ENCODE peak calls at places on chromosomes 4 and X, in nine cellular contexts. Y is endothelial cell of umbilical vein; R is cardiac muscle cell; W is naive thymus-derived CD4-positive, alpha-beta T cell; M is left ventricle myocardium inferior; D is mesendoderm; O is heart left ventricle; E is right lobe of liver; B is psoas muscle. A is an unnamed sample. For H3K4me1 and H3K36me3, the result is how much of the 10 kb centered on the place peaks cover.

GRCh38 chrX:130575831-130576404 is 174.1 kb downstream of the RBMX2 start:
- DNase-seq in Y (peak), R (peak), W (peak), M (peak), D (peak), O (peak), E (peak), B (peak), A (no peak)

GRCh38 chr4:23697001-23697528 is 192.8 kb downstream of the PPARGC1A start:
- DNase-seq in Y (no peak), R (no peak), W (no peak), M (no peak), D (peak), O (no peak), E (no peak), B (no peak), A (no peak)

GRCh38 chr4:150115851-150116250 is 37.6 kb downstream of the DCLK2 start:
- DNase-seq in Y (no peak), R (no peak), W (no peak), M (no peak), D (no peak), O (no peak), E (no peak), B (no peak), A (no peak)

GRCh38 chrX:152907084-152907651 is 9.3 kb downstream of the ZNF185 start:
- DNase-seq in Y (no peak), R (peak), W (no peak), M (no peak), D (peak), O (no peak), E (no peak), B (peak), A (no peak)

GRCh38 chr4:145735330-145735638 is 55.3 kb downstream of the C4orf51 start:
- DNase-seq in Y (peak), R (peak), W (no peak), M (no peak), D (peak), O (no peak), E (no peak), B (no peak), A (peak)

GRCh38 chr4:3668825-3669552 is 97.2 kb upstream of the ADRA2C start:
- DNase-seq in Y (no peak), R (no peak), W (no peak), M (no peak), D (peak), O (no peak), E (no peak), B (no peak), A (no peak)

GRCh38 chr4:7909966-7910720 is 29.5 kb downstream of the AFAP1 start:
- DNase-seq in Y (no peak), R (no peak), W (no peak), M (no peak), D (no peak), O (no peak), E (no peak), B (no peak), A (no peak)

GRCh38 chrX:15207384-15207783 is 62.5 kb downstream of the ASB9 start:
- DNase-seq in Y (no peak), R (no peak), W (no peak), M (no peak), D (no peak), O (no peak), E (no peak), B (no peak), A (no peak)

GRCh38 chr4:8267077-8267476 is 2.5 kb upstream of the HTRA3 start:
- DNase-seq in Y (peak), R (peak), W (no peak), M (peak), D (peak), O (peak), E (peak), B (peak), A (peak)

GRCh38 chr4:41095973-41096372 is 118.4 kb downstream of the APBB2 start:
- DNase-seq in Y (no peak), R (no peak), W (no peak), M (no peak), D (peak), O (no peak), E (no peak), B (no peak), A (no peak)

GRCh38 chr4:56752985-56753384 is 68.5 kb downstream of the SPINK2 start:
- DNase-seq in Y (peak), R (no peak), W (no peak), M (no peak), D (peak), O (no peak), E (no peak), B (no peak), A (no peak)

GRCh38 chr4:151670843-151671242 is 90.0 kb downstream of the GATB start:
- DNase-seq in Y (no peak), R (no peak), W (no peak), M (no peak), D (no peak), O (no peak), E (no peak), B (peak), A (no peak)

GRCh38 chrX:153639177-153640044 is 7.6 kb upstream of the DUSP9 start:
- DNase-seq in Y (no peak), R (no peak), W (no peak), M (no peak), D (no peak), O (peak), E (no peak), B (peak), A (no peak)

GRCh38 chr4:130563185-130563890 is 1467.4 kb downstream of the C4orf33 start:
- DNase-seq in Y (peak), R (peak), W (no peak), M (peak), D (peak), O (peak), E (no peak), B (peak), A (peak)

GRCh38 chr4:153345011-153345981 is 808 bp downstream of the MND1 start:
- DNase-seq in Y (peak), R (peak), W (peak), M (no peak), D (peak), O (no peak), E (peak), B (peak), A (peak)

GRCh38 chrX:120999413-120999812 is 13.9 kb upstream of the CT47A1 start:
- DNase-seq in Y (no peak), R (no peak), W (no peak), M (no peak), D (no peak), O (no peak), E (no peak), B (no peak), A (no peak)

GRCh38 chrX:21374994-21375794 is 976 bp downstream of the CNKSR2 start:
- DNase-seq in Y (no peak), R (peak), W (no peak), M (no peak), D (peak), O (no peak), E (no peak), B (peak), A (no peak)

GRCh38 chrX:13487731-13488505 is 81.5 kb upstream of the EGFL6 start:
- DNase-seq in Y (peak), R (peak), W (peak), M (no peak), D (peak), O (no peak), E (no peak), B (no peak), A (peak)

GRCh38 chr4:67087897-67088296 is 457.4 kb downstream of the CENPC start:
- DNase-seq in Y (peak), R (peak), W (peak), M (no peak), D (peak), O (no peak), E (peak), B (no peak), A (no peak)

GRCh38 chrX:49001521-49002090 is 458 bp downstream of the GRIPAP1 start:
- DNase-seq in Y (peak), R (peak), W (no peak), M (no peak), D (peak), O (no peak), E (no peak), B (no peak), A (peak)

GRCh38 chr4:73944061-73944875 is 37.6 kb downstream of the PF4 start:
- DNase-seq in Y (peak), R (peak), W (no peak), M (peak), D (peak), O (no peak), E (no peak), B (no peak), A (peak)

GRCh38 chr4:150679018-150679766 is 97.2 kb downstream of the MAB21L2 start:
- DNase-seq in Y (no peak), R (no peak), W (no peak), M (no peak), D (no peak), O (no peak), E (no peak), B (no peak), A (no peak)

GRCh38 chr4:99395595-99396364 is 39.4 kb downstream of the ADH7 start:
- DNase-seq in Y (no peak), R (no peak), W (no peak), M (no peak), D (no peak), O (no peak), E (no peak), B (no peak), A (no peak)

GRCh38 chr4:1534876-1535526 is 128.8 kb upstream of the NKX1-1 start:
- DNase-seq in Y (no peak), R (no peak), W (no peak), M (peak), D (no peak), O (peak), E (no peak), B (peak), A (no peak)

GRCh38 chr4:158056689-158057245 is 116.1 kb downstream of the GASK1B start:
- DNase-seq in Y (no peak), R (peak), W (no peak), M (no peak), D (no peak), O (no peak), E (no peak), B (no peak), A (no peak)
- H3K27ac ChIP-seq in Y (no peak), R (peak), W (no peak), M (peak), D (no peak), O (peak), E (no peak), B (no peak), A (no peak)

GRCh38 chr4:136864580-136865185 is 667.6 kb downstream of the PCDH18 start:
- DNase-seq in Y (peak), R (peak), W (peak), M (no peak), D (peak), O (no peak), E (no peak), B (no peak), A (no peak)
- H3K4me1 ChIP-seq in Y (under half), R (under half), W (under half), M (under half), D (under half), O (under half), E (under half), B (under half), A (under half)

DNA sequence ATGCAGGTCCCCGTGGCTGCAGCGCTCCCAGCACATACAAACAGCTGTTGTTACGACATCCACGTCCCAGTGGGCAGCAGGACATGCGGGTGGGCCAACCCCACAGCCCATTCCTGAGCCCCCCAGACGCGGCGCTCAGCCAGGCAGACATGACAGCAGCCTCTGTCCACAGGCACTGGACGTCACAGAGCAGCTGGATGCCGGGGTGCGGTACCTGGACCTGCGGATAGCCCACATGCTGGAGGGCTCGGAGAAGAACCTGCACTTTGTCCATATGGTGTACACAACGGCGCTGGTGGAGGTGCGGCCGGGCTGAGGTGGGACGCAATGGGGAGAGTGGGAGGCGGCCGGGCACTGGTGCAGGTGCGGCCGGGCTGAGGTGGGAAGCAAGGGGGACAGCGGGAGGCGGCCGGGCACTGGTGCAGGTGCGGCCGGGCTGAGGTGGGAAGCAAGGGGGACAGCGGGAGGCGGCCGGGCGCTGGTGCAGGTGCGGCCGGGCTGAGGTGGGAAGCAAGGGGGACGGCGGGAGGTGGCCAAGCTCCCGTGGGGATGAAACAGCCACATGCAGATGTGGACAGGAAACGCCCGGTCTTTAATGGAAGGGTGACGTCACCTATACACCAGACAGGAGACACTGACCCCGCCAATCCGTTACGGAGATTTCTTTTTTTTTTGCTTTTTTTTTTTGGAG is 9.4 kb downstream of the PLCXD1 start:
- DNase-seq in Y (no peak), R (no peak), W (no peak), M (no peak), D (no peak), O (no peak), E (peak), B (no peak), A (no peak)
- H3K36me3 ChIP-seq in Y (under half), R (under half), W (half or more), M (half or more), D (under half), O (under half), E (under half), B (half or more), A (under half)

GRCh38 chrX:41442824-41443560 is 4.2 kb upstream of the NYX start:
- DNase-seq in Y (no peak), R (peak), W (no peak), M (no peak), D (no peak), O (no peak), E (no peak), B (no peak), A (no peak)
- H3K27ac ChIP-seq in Y (no peak), R (peak), W (no peak), M (peak), D (no peak), O (peak), E (peak), B (peak), A (peak)

GRCh38 chr4:122901621-122902020 is 20.8 kb downstream of the NUDT6 start:
- DNase-seq in Y (no peak), R (no peak), W (no peak), M (no peak), D (no peak), O (no peak), E (no peak), B (no peak), A (no peak)

GRCh38 chr4:122899682-122900081 is 22.7 kb downstream of the NUDT6 start:
- DNase-seq in Y (no peak), R (no peak), W (no peak), M (no peak), D (no peak), O (no peak), E (no peak), B (no peak), A (no peak)

GRCh38 chr4:122896270-122896669 is 26.1 kb downstream of the NUDT6 start:
- DNase-seq in Y (no peak), R (no peak), W (no peak), M (no peak), D (no peak), O (no peak), E (no peak), B (no peak), A (no peak)

GRCh38 chr4:122900314-122900713 is 22.1 kb downstream of the NUDT6 start:
- DNase-seq in Y (no peak), R (no peak), W (no peak), M (no peak), D (no peak), O (no peak), E (no peak), B (no peak), A (no peak)

DNA sequence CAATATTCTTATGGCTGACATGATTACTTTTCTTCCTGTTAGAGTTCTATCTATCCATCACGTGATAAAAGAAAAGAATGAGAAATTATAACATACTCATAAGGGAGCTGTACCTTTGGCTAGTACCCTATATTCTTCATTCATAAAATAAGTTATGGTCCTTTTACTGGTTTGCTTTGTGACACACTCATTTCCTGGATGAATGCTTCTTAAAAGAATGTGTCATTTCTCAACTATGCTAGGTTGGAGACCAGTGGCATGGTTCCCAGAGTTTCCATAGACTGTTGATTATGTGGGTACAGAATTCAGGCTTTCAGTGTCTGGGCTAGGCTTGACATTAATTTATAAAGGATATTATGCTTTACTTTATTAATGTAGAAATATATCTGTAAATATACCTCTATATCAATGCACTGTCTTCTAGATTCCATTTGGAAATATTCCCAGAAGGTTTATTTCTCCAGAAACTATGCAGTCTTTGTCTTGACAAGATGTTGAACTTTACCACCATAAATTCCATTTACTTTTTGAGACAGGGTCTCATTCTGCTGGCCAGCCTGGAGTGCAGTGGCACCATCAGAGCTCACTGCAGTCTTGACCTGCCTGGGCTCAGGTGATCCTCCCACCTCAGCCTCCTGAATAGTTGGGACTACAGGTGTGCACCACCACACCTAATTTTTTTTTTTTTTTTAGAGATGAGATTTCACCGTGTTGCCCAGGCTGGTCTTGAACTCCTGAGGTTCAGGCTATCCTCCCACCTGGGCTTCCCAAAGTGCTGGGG is 23.8 kb downstream of the NUDT6 start:
- DNase-seq in Y (peak), R (no peak), W (no peak), M (no peak), D (no peak), O (no peak), E (no peak), B (no peak), A (no peak)
- H3K4me1 ChIP-seq in Y (under half), R (under half), W (under half), M (under half), D (under half), O (under half), E (under half), B (under half), A (under half)

GRCh38 chr4:118761387-118762016 is 74.4 kb downstream of the SEC24D start:
- DNase-seq in Y (peak), R (no peak), W (no peak), M (no peak), D (no peak), O (no peak), E (no peak), B (no peak), A (no peak)
- H3K36me3 ChIP-seq in Y (under half), R (under half), W (under half), M (under half), D (under half), O (under half), E (under half), B (under half), A (under half)

A was measured in lung.